ENCODE peak calls at places on chromosome 21, in eight cellular contexts. L, V, S, I, M, O, B and Q are unnamed samples.

GRCh38 chr21:35732788-35733187 is 327.5 kb downstream of the SETD4 start:
- DNase-seq in I (no peak), B (no peak), S (no peak), L (no peak), O (no peak), V (no peak), M (no peak), Q (no peak)

GRCh38 chr21:35575280-35575915 is 484.9 kb downstream of the SETD4 start:
- DNase-seq in M (peak; percentile 92), I (no peak), O (no peak), B (peak; percentile 55), S (peak; percentile 52), V (peak; percentile 68), L (no peak), Q (no peak)

GRCh38 chr21:26057488-26058170 is 112.9 kb downstream of the APP start:
- DNase-seq in I (no peak), S (no peak), M (no peak), V (no peak), B (no peak), O (no peak), L (no peak), Q (no peak)

GRCh38 chr21:44706026-44706705 is 5.2 kb downstream of the TSPEAR start:
- DNase-seq in L (no peak), I (no peak), M (no peak), S (no peak), B (no peak), V (no peak), O (no peak), Q (no peak)

GRCh38 chr21:46159841-46160562 is 4.6 kb upstream of the FTCD start:
- DNase-seq in B (no peak), M (no peak), L (no peak), O (no peak), I (no peak), V (no peak), S (no peak), Q (no peak)

GRCh38 chr21:45636921-45637646 is 6.4 kb upstream of the PCBP3 start:
- DNase-seq in B (no peak), M (peak; percentile 7), V (no peak), L (no peak), O (no peak), S (no peak), I (no peak), Q (no peak)

GRCh38 chr21:28235169-28235892 is 757.3 kb downstream of the LTN1 start:
- DNase-seq in M (no peak), V (peak; percentile 55), L (no peak), B (no peak), O (no peak), S (peak; percentile 48), I (no peak), Q (no peak)

GRCh38 chr21:42154237-42155044 is 64.5 kb upstream of the ABCG1 start:
- DNase-seq in I (no peak), L (no peak), M (no peak), B (no peak), S (no peak), O (no peak), V (no peak), Q (no peak)

GRCh38 chr21:26117972-26118367 is 52.6 kb downstream of the APP start:
- DNase-seq in S (no peak), B (no peak), M (no peak), O (no peak), I (no peak), V (no peak), L (no peak), Q (no peak)

GRCh38 chr21:28781602-28782274 is 210.9 kb downstream of the LTN1 start:
- DNase-seq in S (peak; percentile 62), O (no peak), I (no peak), B (no peak), L (peak; percentile 15), M (no peak), V (peak; percentile 61), Q (no peak)

GRCh38 chr21:43824250-43824882 is 35.0 kb downstream of the RRP1 start:
- DNase-seq in B (peak; percentile 20), M (peak; percentile 35), I (no peak), L (no peak), S (peak; percentile 47), V (peak; percentile 56), O (no peak), Q (no peak)

GRCh38 chr21:26965567-26966359 is 1.1 kb downstream of the ADAMTS5 start:
- DNase-seq in O (no peak), S (no peak), B (no peak), M (no peak), I (peak; percentile 21), V (peak; percentile 46), L (peak; percentile 85), Q (peak; percentile 73)

GRCh38 chr21:32916522-32917099 is 109.1 kb upstream of the OLIG2 start:
- DNase-seq in B (no peak), M (no peak), O (no peak), L (no peak), I (no peak), V (no peak), S (no peak), Q (no peak)

GRCh38 chr21:44817506-44817880 is 369 bp downstream of the SUMO3 start:
- DNase-seq in L (peak; percentile 98), S (peak; percentile 92), M (peak; percentile 87), B (peak; percentile 51), I (peak; percentile 84), V (peak; percentile 86), O (peak; percentile 90), Q (peak; percentile 97)

GRCh38 chr21:17818158-17819113 is 720 bp downstream of the C21orf91 start:
- DNase-seq in O (no peak), M (peak; percentile 36), B (no peak), V (peak; percentile 35), I (peak; percentile 6), S (peak; percentile 49), L (peak; percentile 54), Q (peak; percentile 58)

GRCh38 chr21:34874689-34875513 is 174.2 kb downstream of the RUNX1 start:
- DNase-seq in I (no peak), V (no peak), L (no peak), S (no peak), O (no peak), M (no peak), B (no peak), Q (peak; percentile 18)

GRCh38 chr21:45003331-45004058 is 63.7 kb downstream of the SLX9 start:
- DNase-seq in I (no peak), B (no peak), V (no peak), O (no peak), S (no peak), M (no peak), L (no peak), Q (no peak)

GRCh38 chr21:25586242-25586805 is 21.0 kb downstream of the MRPL39 start:
- DNase-seq in V (no peak), B (no peak), O (no peak), I (no peak), L (no peak), M (no peak), S (no peak), Q (no peak)

GRCh38 chr21:32382108-32382601 is 10.7 kb downstream of the URB1 start:
- DNase-seq in O (no peak), V (peak; percentile 67), M (peak; percentile 55), B (no peak), S (peak; percentile 54), I (no peak), L (no peak), Q (no peak)

GRCh38 chr21:37074546-37074945 is 1.5 kb downstream of the TTC3 start:
- DNase-seq in S (no peak), M (no peak), O (no peak), L (no peak), V (no peak), B (no peak), I (no peak), Q (no peak)

GRCh38 chr21:31180256-31181088 is 142.2 kb upstream of the KRTAP19-8 start:
- DNase-seq in L (peak; percentile 29), S (peak; percentile 74), O (no peak), B (no peak), M (peak; percentile 55), I (peak; percentile 8), V (peak; percentile 70), Q (no peak)

GRCh38 chr21:43659136-43660000 is at the start of the genes HSF2BP and RRP1B:
- DNase-seq in B (no peak), L (peak; percentile 99), I (peak; percentile 83), M (peak; percentile 79), O (peak; percentile 53), S (peak; percentile 86), V (peak; percentile 74), Q (peak; percentile 87)

GRCh38 chr21:26835027-26835713 is 10.0 kb downstream of the ADAMTS1 start:
- DNase-seq in M (peak; percentile 76), V (peak; percentile 88), S (peak; percentile 60), L (no peak), B (no peak), O (no peak), I (no peak), Q (no peak)

GRCh38 chr21:29523646-29524045 is 224.9 kb downstream of the BACH1 start:
- DNase-seq in V (peak; percentile 92), L (no peak), I (no peak), M (peak; percentile 29), S (peak; percentile 39), B (no peak), O (no peak), Q (no peak)

GRCh38 chr21:43206231-43207042 is 37.6 kb downstream of the CRYAA start:
- DNase-seq in S (no peak), O (no peak), B (no peak), V (no peak), M (no peak), L (no peak), I (no peak), Q (no peak)

GRCh38 chr21:42443876-42444744 is 40.4 kb downstream of the UBASH3A start:
- DNase-seq in S (no peak), V (no peak), B (no peak), I (no peak), M (no peak), O (no peak), L (no peak), Q (no peak)

GRCh38 chr21:45270306-45270821 is 17.3 kb downstream of the POFUT2 start:
- DNase-seq in O (no peak), L (no peak), B (no peak), V (no peak), S (no peak), M (no peak), I (no peak), Q (no peak)

GRCh38 chr21:29072873-29073221 is 601 bp downstream of the CCT8 start:
- DNase-seq in V (peak; percentile 49), O (no peak), S (peak; percentile 49), M (peak; percentile 47), I (no peak), B (no peak), L (no peak), Q (no peak)

GRCh38 chr21:45074818-45075605 is 632 bp downstream of the ADARB1 start:
- DNase-seq in S (peak; percentile 15), M (peak; percentile 24), I (peak; percentile 31), V (peak; percentile 11), B (no peak), O (no peak), L (peak; percentile 75), Q (peak; percentile 63)

GRCh38 chr21:33901421-33902288 is 13.9 kb downstream of the ATP5PO start:
- DNase-seq in I (no peak), V (peak; percentile 65), O (no peak), L (peak; percentile 68), M (peak; percentile 72), B (peak; percentile 32), S (peak; percentile 74), Q (peak; percentile 41)

GRCh38 chr21:42599486-42599885 is 53.9 kb upstream of the PDE9A start:
- DNase-seq in O (no peak), I (no peak), S (no peak), B (no peak), L (no peak), M (no peak), V (no peak), Q (no peak)

GRCh38 chr21:45941338-45941710 is 40.2 kb upstream of the COL6A1 start:
- DNase-seq in V (no peak), M (no peak), I (no peak), B (no peak), L (peak; percentile 9), S (no peak), O (no peak), Q (no peak)